ENCODE peak calls at places on chromosomes 11 and 22, in five cellular contexts. One of them, this sample, is unnamed.

GRCh38 chr11:29119116-29119515 is 897.7 kb downstream of the KCNA4 start:
- DNase-seq in colonic mucosa: no peak
- DNase-seq in cardiac muscle cell: peak; percentile 53
- DNase-seq in lung: no peak
- DNase-seq in HCT116: no peak
- DNase-seq in this sample: no peak

GRCh38 chr11:2123628-2123960 is 15.6 kb downstream of the IGF2 start:
- DNase-seq in lung: no peak
- DNase-seq in HCT116: no peak
- DNase-seq in cardiac muscle cell: no peak
- DNase-seq in colonic mucosa: no peak
- DNase-seq in this sample: no peak

GRCh38 chr11:26830218-26830617 is 108.4 kb upstream of the SLC5A12 start:
- DNase-seq in lung: no peak
- DNase-seq in colonic mucosa: no peak
- DNase-seq in HCT116: no peak
- DNase-seq in cardiac muscle cell: no peak
- DNase-seq in this sample: no peak

GRCh38 chr22:35314161-35314942 is 14.7 kb downstream of the TOM1 start:
- DNase-seq in cardiac muscle cell: no peak
- DNase-seq in colonic mucosa: peak; percentile 73
- DNase-seq in HCT116: no peak
- DNase-seq in lung: no peak
- DNase-seq in this sample: no peak

GRCh38 chr11:44566952-44567875 is 1.8 kb downstream of the CD82 start:
- DNase-seq in cardiac muscle cell: no peak
- DNase-seq in lung: no peak
- DNase-seq in HCT116: no peak
- DNase-seq in colonic mucosa: no peak
- DNase-seq in this sample: no peak

GRCh38 chr22:22880645-22881044 is 7.0 kb upstream of the IGLL5 start:
- DNase-seq in HCT116: no peak
- DNase-seq in cardiac muscle cell: no peak
- DNase-seq in lung: no peak
- DNase-seq in colonic mucosa: no peak
- DNase-seq in this sample: no peak

GRCh38 chr11:44243633-44244343 is 66.2 kb downstream of the ALX4 start:
- DNase-seq in cardiac muscle cell: peak; percentile 92
- DNase-seq in HCT116: no peak
- DNase-seq in lung: no peak
- DNase-seq in colonic mucosa: no peak
- DNase-seq in this sample: no peak

GRCh38 chr11:70462818-70463477 is 64.6 kb downstream of the CTTN start:
- DNase-seq in lung: no peak
- DNase-seq in colonic mucosa: no peak
- DNase-seq in cardiac muscle cell: no peak
- DNase-seq in HCT116: no peak
- DNase-seq in this sample: no peak

GRCh38 chr11:1200611-1201191 is 22.2 kb upstream of the MUC5B start:
- DNase-seq in HCT116: no peak
- DNase-seq in colonic mucosa: no peak
- DNase-seq in lung: no peak
- DNase-seq in cardiac muscle cell: no peak
- DNase-seq in this sample: no peak

GRCh38 chr22:43479962-43480361 is 68.1 kb downstream of the MPPED1 start:
- DNase-seq in cardiac muscle cell: no peak
- DNase-seq in lung: no peak
- DNase-seq in HCT116: no peak
- DNase-seq in colonic mucosa: no peak
- DNase-seq in this sample: no peak

GRCh38 chr11:2137202-2138071 is 1.8 kb downstream of the IGF2 start:
- DNase-seq in HCT116: peak; percentile 36
- DNase-seq in lung: peak; percentile 36
- DNase-seq in colonic mucosa: peak; percentile 32
- DNase-seq in cardiac muscle cell: peak; percentile 78
- DNase-seq in this sample: no peak

GRCh38 chr22:18057568-18058209 is 20.1 kb upstream of the PEX26 start:
- DNase-seq in HCT116: peak; percentile 61
- DNase-seq in cardiac muscle cell: peak; percentile 98
- DNase-seq in colonic mucosa: peak; percentile 58
- DNase-seq in lung: peak; percentile 55
- DNase-seq in this sample: no peak

GRCh38 chr22:37931893-37932389 is 21.5 kb downstream of the C22orf23 start:
- DNase-seq in lung: peak; percentile 72
- DNase-seq in HCT116: no peak
- DNase-seq in colonic mucosa: no peak
- DNase-seq in cardiac muscle cell: no peak
- DNase-seq in this sample: no peak

GRCh38 chr22:37930270-37930951 is 23.0 kb downstream of the C22orf23 start:
- DNase-seq in cardiac muscle cell: peak; percentile 29
- DNase-seq in colonic mucosa: no peak
- DNase-seq in lung: no peak
- DNase-seq in HCT116: no peak
- DNase-seq in this sample: no peak

GRCh38 chr22:37929390-37929789 is 23.3 kb downstream of the MICALL1 start:
- DNase-seq in HCT116: no peak
- DNase-seq in lung: no peak
- DNase-seq in colonic mucosa: no peak
- DNase-seq in cardiac muscle cell: no peak
- DNase-seq in this sample: no peak

GRCh38 chr22:37932401-37932800 is 21.0 kb downstream of the C22orf23 start:
- DNase-seq in lung: no peak
- DNase-seq in HCT116: no peak
- DNase-seq in colonic mucosa: no peak
- DNase-seq in cardiac muscle cell: no peak
- DNase-seq in this sample: no peak

DNA sequence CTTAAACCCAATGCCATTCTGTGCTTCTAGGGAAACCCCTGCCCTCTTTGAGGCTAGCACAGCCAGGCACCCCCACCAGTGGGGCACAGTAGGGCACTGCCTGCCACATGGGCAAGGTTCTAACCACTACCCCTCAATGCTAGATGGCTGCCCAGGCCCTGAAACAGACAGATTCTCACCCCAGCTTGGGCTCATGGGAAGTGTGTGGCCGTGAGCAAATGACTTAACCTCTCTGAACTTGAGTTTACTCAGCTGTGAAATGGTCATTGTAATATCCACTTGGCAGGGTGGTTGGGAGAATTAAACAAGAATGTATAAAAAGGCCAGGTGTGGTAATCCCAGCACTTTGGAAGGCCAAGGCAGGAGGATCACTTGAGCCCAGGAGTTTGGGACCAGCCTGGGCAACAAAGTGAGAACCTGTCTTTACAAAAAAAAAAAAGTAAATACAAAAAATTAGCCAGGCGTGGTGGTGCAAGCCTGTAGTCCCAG is 22.4 kb downstream of the C22orf23 start:
- DNase-seq in colonic mucosa: no peak
- DNase-seq in cardiac muscle cell: no peak
- DNase-seq in lung: no peak
- DNase-seq in HCT116: no peak
- DNase-seq in this sample: no peak
- H3K4me1 ChIP-seq in colonic mucosa: peaks cover 4% of the 10 kb centered on the region
- H3K4me1 ChIP-seq in cardiac muscle cell: peaks cover 5% of the 10 kb centered on the region
- H3K4me1 ChIP-seq in lung: no peaks in the 10 kb centered on the region
- H3K4me1 ChIP-seq in HCT116: peaks cover 13% of the 10 kb centered on the region
- H3K4me1 ChIP-seq in this sample: peaks cover 4% of the 10 kb centered on the region

DNA sequence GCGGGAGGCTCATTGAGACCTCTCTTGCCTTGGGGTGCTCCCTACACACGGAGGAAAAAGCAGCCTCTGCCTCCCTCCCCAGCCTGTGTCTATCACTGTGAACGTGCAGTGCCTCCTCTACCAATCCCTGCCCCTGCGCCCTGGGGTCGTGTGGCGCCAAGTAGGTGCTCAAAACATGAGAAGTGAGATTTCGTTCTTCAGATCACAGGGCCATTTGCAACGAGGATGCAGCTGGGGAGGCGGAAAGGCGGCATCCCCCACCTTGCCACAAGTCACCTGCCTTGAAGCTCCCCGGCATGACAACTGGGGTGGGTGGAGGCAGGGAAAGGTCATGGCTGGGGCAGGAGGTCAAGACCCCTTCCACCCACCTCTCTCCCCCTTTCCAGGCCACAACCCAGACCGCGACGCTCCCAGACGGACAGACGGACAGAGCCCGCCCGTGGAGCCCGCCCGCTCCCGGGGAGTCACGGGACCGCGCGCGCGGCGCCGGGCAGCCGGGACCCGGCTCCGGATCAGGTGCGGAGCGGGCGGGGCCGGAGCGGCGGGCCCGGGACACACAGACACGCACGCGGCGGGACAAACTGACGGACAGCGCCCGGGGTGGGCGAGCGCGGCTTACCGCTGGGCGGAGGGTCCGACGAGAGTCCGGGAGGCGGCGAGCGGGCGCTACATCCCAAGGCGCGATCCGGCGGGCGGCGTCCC is 487 bp downstream of the KCNJ4 start:
- DNase-seq in colonic mucosa: no peak
- DNase-seq in lung: no peak
- DNase-seq in cardiac muscle cell: no peak
- DNase-seq in HCT116: no peak
- DNase-seq in this sample: no peak
- H3K4me3 ChIP-seq in colonic mucosa: peak overlapping the region; percentile 34
- H3K4me3 ChIP-seq in lung: peak overlapping the region; percentile 12
- H3K4me3 ChIP-seq in cardiac muscle cell: peak overlapping the region; percentile 65
- H3K4me3 ChIP-seq in HCT116: no peak overlapping the region
- H3K4me3 ChIP-seq in this sample: peak overlapping the region; percentile 43

DNA sequence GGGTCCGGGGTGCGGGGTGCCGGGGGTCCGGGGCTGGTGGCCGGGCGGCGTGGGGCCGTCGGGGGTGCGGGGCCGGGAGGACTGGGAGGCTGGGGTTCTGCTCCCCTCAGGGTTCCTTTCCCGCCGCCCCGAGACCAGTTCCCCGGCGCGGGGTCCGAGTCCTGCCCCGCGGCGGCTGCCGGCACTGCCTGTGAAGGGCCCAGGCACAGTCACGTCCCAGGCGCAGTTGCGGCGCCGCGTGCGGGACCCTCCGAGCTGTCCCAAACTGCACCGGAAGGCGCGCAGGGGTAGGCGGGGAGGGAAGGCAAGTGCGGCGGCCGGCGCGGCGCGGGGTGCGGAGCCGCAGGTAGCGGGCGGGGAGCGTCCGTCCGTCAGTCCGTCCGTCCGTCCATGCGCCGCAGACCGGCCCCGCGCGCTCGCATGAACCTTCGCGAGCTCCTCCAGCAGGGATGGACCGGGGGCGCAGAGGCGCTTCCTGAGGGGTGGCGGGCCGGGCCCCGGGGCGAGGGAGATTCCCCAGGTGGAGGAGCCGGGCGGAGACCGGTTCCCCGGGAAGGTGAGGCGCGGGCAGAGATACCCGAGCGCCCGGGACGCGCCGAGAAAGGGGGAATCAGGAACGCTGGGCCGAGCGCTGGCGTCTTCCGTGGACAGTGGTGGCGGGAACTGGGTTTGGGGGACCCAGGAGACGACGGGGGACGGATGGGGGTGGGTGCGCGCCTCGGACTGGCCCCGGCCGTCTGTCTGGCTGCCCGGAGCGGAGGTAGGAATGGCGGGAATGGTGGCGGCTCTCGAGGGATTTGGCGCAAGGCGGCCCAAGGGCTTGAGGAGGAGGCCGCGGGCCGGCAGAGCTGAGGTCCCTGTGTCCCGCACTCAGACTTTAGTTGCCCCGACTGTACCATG is 3.1 kb upstream of the ADORA2A start:
- DNase-seq in lung: no peak
- DNase-seq in colonic mucosa: no peak
- DNase-seq in cardiac muscle cell: no peak
- DNase-seq in HCT116: no peak
- DNase-seq in this sample: peak; percentile 37
- H3K27ac ChIP-seq in lung: peak overlapping the region; percentile 71
- H3K27ac ChIP-seq in colonic mucosa: no peak overlapping the region
- H3K27ac ChIP-seq in cardiac muscle cell: no peak overlapping the region
- H3K27ac ChIP-seq in HCT116: no peak overlapping the region
- H3K27ac ChIP-seq in this sample: peak overlapping the region; percentile 56

DNA sequence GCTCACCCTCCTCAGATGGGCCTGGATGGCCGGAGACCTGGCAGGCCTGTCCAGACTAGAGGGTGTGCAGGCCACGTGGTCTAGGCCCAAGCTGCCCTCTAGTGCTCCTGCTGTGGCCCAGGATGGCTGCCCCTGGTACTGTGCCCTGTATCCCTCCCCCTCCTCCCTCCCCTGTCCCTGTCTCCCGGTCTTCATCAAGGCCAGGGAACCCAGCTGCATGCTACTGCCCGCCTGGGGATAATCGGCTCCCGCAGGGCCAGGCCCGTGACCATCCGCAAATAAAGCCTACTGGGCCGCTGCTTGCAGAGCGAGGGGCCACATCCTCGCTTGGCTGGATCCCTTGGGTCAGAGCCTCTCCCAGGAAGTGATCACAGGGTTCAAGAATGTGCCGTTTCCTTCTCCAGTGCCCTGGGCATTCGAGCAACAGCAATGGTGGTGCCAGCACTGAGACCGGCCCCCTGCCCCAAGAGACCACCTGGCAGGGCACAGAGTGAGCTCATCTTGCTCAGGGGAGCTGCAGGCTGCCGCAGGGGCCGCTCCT is 51.1 kb downstream of the WNT7B start:
- DNase-seq in colonic mucosa: no peak
- DNase-seq in cardiac muscle cell: no peak
- DNase-seq in lung: no peak
- DNase-seq in HCT116: no peak
- DNase-seq in this sample: no peak
- H3K4me1 ChIP-seq in colonic mucosa: no peaks in the 10 kb centered on the region
- H3K4me1 ChIP-seq in cardiac muscle cell: no peaks in the 10 kb centered on the region
- H3K4me1 ChIP-seq in lung: no peaks in the 10 kb centered on the region
- H3K4me1 ChIP-seq in HCT116: peaks cover 2% of the 10 kb centered on the region
- H3K4me1 ChIP-seq in this sample: no peaks in the 10 kb centered on the region

GRCh38 chr11:30960387-30960992 is 374.3 kb upstream of the MPPED2 start:
- DNase-seq in colonic mucosa: no peak
- DNase-seq in HCT116: peak; percentile 35
- DNase-seq in lung: no peak
- DNase-seq in cardiac muscle cell: peak; percentile 66
- DNase-seq in this sample: no peak
- H3K4me3 ChIP-seq in colonic mucosa: no peak overlapping the region
- H3K4me3 ChIP-seq in HCT116: no peak overlapping the region
- H3K4me3 ChIP-seq in lung: no peak overlapping the region
- H3K4me3 ChIP-seq in cardiac muscle cell: no peak overlapping the region
- H3K4me3 ChIP-seq in this sample: no peak overlapping the region

GRCh38 chr11:48006301-48006992 is 26.1 kb downstream of the PTPRJ start:
- DNase-seq in colonic mucosa: no peak
- DNase-seq in HCT116: no peak
- DNase-seq in lung: no peak
- DNase-seq in cardiac muscle cell: peak; percentile 68
- DNase-seq in this sample: peak; percentile 60
- H3K27ac ChIP-seq in colonic mucosa: peak overlapping the region; percentile 3
- H3K27ac ChIP-seq in HCT116: no peak overlapping the region
- H3K27ac ChIP-seq in lung: peak overlapping the region; percentile 28
- H3K27ac ChIP-seq in cardiac muscle cell: peak overlapping the region; percentile 76
- H3K27ac ChIP-seq in this sample: peak overlapping the region; percentile 71

DNA sequence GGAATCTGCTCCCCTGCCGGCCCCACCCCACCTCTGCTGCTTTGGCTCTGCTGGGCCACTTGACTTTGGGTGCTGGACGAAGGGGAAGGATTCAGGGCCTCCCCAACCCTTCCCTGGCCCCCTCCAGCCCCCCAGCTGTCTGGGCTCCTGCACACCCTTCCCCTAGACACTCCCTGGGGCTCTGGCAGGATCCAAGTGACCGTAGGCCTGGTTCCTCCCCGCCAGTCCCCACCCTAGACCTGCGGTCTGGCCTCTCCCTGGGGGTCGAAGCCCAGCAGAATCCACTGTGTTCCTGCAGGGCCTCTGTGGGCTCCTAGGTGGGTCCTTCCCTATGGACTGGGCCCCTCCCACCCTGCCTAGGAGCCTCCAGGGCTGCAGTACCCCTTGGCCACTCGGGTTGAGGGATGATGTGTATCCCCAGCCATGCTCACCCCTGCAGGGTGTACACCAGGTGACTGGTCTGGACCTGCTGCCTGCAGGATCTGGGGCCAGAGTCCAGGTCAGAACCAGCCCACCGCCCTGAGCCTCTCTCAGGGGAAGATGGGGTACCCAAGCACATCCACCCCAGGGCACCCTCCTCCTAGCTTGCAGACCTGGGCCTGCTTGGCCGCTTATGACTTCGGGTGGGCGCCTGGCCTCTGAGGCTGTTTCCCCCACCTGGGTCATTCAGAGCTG is 5.6 kb downstream of the PIM3 start:
- DNase-seq in colonic mucosa: peak; percentile 21
- DNase-seq in lung: peak; percentile 32
- DNase-seq in cardiac muscle cell: no peak
- DNase-seq in HCT116: no peak
- DNase-seq in this sample: no peak
- H3K4me1 ChIP-seq in colonic mucosa: peaks cover 28% of the 10 kb centered on the region
- H3K4me1 ChIP-seq in lung: peaks cover 20% of the 10 kb centered on the region
- H3K4me1 ChIP-seq in cardiac muscle cell: peaks cover 32% of the 10 kb centered on the region
- H3K4me1 ChIP-seq in HCT116: peaks cover 38% of the 10 kb centered on the region
- H3K4me1 ChIP-seq in this sample: peaks cover 31% of the 10 kb centered on the region

This sample was measured in naive thymus-derived CD4-positive, alpha-beta T cell.